ENCODE peak calls at places on chromosomes 11 and 22, in ten cellular contexts. One of them, this sample, is unnamed.

GRCh38 chr22:46056169-46057041 is 79.4 kb upstream of the WNT7B start:
- DNase-seq in NCI-H1105: no peak
- DNase-seq in progenitor cell of endocrine pancreas: no peak
- DNase-seq in activated CD8-positive, alpha-beta memory T cell treated with anti-CD3 and anti-CD28 coated beads for 1 hour: no peak
- DNase-seq in amniotic epithelial cell: no peak
- DNase-seq in islet precursor cell: peak; percentile 46
- DNase-seq in transverse colon: peak; percentile 14
- DNase-seq in tibial nerve: no peak
- DNase-seq in NAMALWA: no peak
- DNase-seq in Calu3: no peak
- DNase-seq in this sample: no peak

GRCh38 chr11:117332843-117333242 is 5.2 kb downstream of the CEP164 start:
- DNase-seq in NCI-H1105: no peak
- DNase-seq in progenitor cell of endocrine pancreas: no peak
- DNase-seq in activated CD8-positive, alpha-beta memory T cell treated with anti-CD3 and anti-CD28 coated beads for 1 hour: no peak
- DNase-seq in amniotic epithelial cell: no peak
- DNase-seq in islet precursor cell: no peak
- DNase-seq in transverse colon: no peak
- DNase-seq in tibial nerve: no peak
- DNase-seq in NAMALWA: no peak
- DNase-seq in Calu3: no peak
- DNase-seq in this sample: no peak

GRCh38 chr22:39710380-39711117 is 140.0 kb downstream of the CACNA1I start:
- DNase-seq in NCI-H1105: no peak
- DNase-seq in progenitor cell of endocrine pancreas: no peak
- DNase-seq in activated CD8-positive, alpha-beta memory T cell treated with anti-CD3 and anti-CD28 coated beads for 1 hour: no peak
- DNase-seq in amniotic epithelial cell: no peak
- DNase-seq in islet precursor cell: no peak
- DNase-seq in transverse colon: no peak
- DNase-seq in tibial nerve: peak; percentile 35
- DNase-seq in NAMALWA: no peak
- DNase-seq in Calu3: no peak
- DNase-seq in this sample: no peak

GRCh38 chr11:126816655-126817054 is 183.9 kb downstream of the KIRREL3 start:
- DNase-seq in NCI-H1105: no peak
- DNase-seq in progenitor cell of endocrine pancreas: no peak
- DNase-seq in activated CD8-positive, alpha-beta memory T cell treated with anti-CD3 and anti-CD28 coated beads for 1 hour: no peak
- DNase-seq in amniotic epithelial cell: no peak
- DNase-seq in islet precursor cell: no peak
- DNase-seq in transverse colon: no peak
- DNase-seq in tibial nerve: no peak
- DNase-seq in NAMALWA: no peak
- DNase-seq in Calu3: peak; percentile 58
- DNase-seq in this sample: peak; percentile 23

GRCh38 chr22:29055192-29055830 is 6.3 kb downstream of the C22orf31 start:
- DNase-seq in NCI-H1105: no peak
- DNase-seq in progenitor cell of endocrine pancreas: no peak
- DNase-seq in activated CD8-positive, alpha-beta memory T cell treated with anti-CD3 and anti-CD28 coated beads for 1 hour: no peak
- DNase-seq in amniotic epithelial cell: no peak
- DNase-seq in islet precursor cell: no peak
- DNase-seq in transverse colon: no peak
- DNase-seq in tibial nerve: no peak
- DNase-seq in NAMALWA: peak; percentile 58
- DNase-seq in Calu3: no peak
- DNase-seq in this sample: no peak

GRCh38 chr11:132234878-132235277 is 864.5 kb downstream of the NTM start:
- DNase-seq in NCI-H1105: no peak
- DNase-seq in progenitor cell of endocrine pancreas: no peak
- DNase-seq in activated CD8-positive, alpha-beta memory T cell treated with anti-CD3 and anti-CD28 coated beads for 1 hour: no peak
- DNase-seq in amniotic epithelial cell: no peak
- DNase-seq in islet precursor cell: no peak
- DNase-seq in transverse colon: no peak
- DNase-seq in tibial nerve: no peak
- DNase-seq in NAMALWA: no peak
- DNase-seq in Calu3: no peak
- DNase-seq in this sample: no peak

GRCh38 chr11:92453055-92453454 is 228.4 kb downstream of the FAT3 start:
- DNase-seq in NCI-H1105: no peak
- DNase-seq in progenitor cell of endocrine pancreas: no peak
- DNase-seq in activated CD8-positive, alpha-beta memory T cell treated with anti-CD3 and anti-CD28 coated beads for 1 hour: no peak
- DNase-seq in amniotic epithelial cell: peak; percentile 55
- DNase-seq in islet precursor cell: no peak
- DNase-seq in transverse colon: no peak
- DNase-seq in tibial nerve: no peak
- DNase-seq in NAMALWA: no peak
- DNase-seq in Calu3: no peak
- DNase-seq in this sample: no peak

GRCh38 chr11:130031945-130032344 is 29.3 kb upstream of the PRDM10 start:
- DNase-seq in NCI-H1105: no peak
- DNase-seq in progenitor cell of endocrine pancreas: no peak
- DNase-seq in activated CD8-positive, alpha-beta memory T cell treated with anti-CD3 and anti-CD28 coated beads for 1 hour: no peak
- DNase-seq in amniotic epithelial cell: no peak
- DNase-seq in islet precursor cell: no peak
- DNase-seq in transverse colon: no peak
- DNase-seq in tibial nerve: no peak
- DNase-seq in NAMALWA: no peak
- DNase-seq in Calu3: no peak
- DNase-seq in this sample: no peak

GRCh38 chr22:47130883-47131610 is 368.6 kb downstream of the TBC1D22A start:
- DNase-seq in NCI-H1105: no peak
- DNase-seq in progenitor cell of endocrine pancreas: no peak
- DNase-seq in activated CD8-positive, alpha-beta memory T cell treated with anti-CD3 and anti-CD28 coated beads for 1 hour: no peak
- DNase-seq in amniotic epithelial cell: no peak
- DNase-seq in islet precursor cell: no peak
- DNase-seq in transverse colon: no peak
- DNase-seq in tibial nerve: no peak
- DNase-seq in NAMALWA: no peak
- DNase-seq in Calu3: no peak
- DNase-seq in this sample: peak; percentile 81

GRCh38 chr11:90594658-90595057 is 371.8 kb upstream of the CHORDC1 start:
- DNase-seq in NCI-H1105: no peak
- DNase-seq in progenitor cell of endocrine pancreas: no peak
- DNase-seq in activated CD8-positive, alpha-beta memory T cell treated with anti-CD3 and anti-CD28 coated beads for 1 hour: no peak
- DNase-seq in amniotic epithelial cell: no peak
- DNase-seq in islet precursor cell: no peak
- DNase-seq in transverse colon: no peak
- DNase-seq in tibial nerve: no peak
- DNase-seq in NAMALWA: peak; percentile 14
- DNase-seq in Calu3: peak; percentile 12
- DNase-seq in this sample: no peak

GRCh38 chr11:76897233-76897632 is 36.5 kb downstream of the ACER3 start:
- DNase-seq in NCI-H1105: no peak
- DNase-seq in progenitor cell of endocrine pancreas: no peak
- DNase-seq in activated CD8-positive, alpha-beta memory T cell treated with anti-CD3 and anti-CD28 coated beads for 1 hour: no peak
- DNase-seq in amniotic epithelial cell: no peak
- DNase-seq in islet precursor cell: no peak
- DNase-seq in transverse colon: no peak
- DNase-seq in tibial nerve: no peak
- DNase-seq in NAMALWA: no peak
- DNase-seq in Calu3: no peak
- DNase-seq in this sample: no peak

GRCh38 chr22:45768490-45768889 is 96.9 kb downstream of the ATXN10 start:
- DNase-seq in NCI-H1105: no peak
- DNase-seq in progenitor cell of endocrine pancreas: no peak
- DNase-seq in activated CD8-positive, alpha-beta memory T cell treated with anti-CD3 and anti-CD28 coated beads for 1 hour: no peak
- DNase-seq in amniotic epithelial cell: no peak
- DNase-seq in islet precursor cell: no peak
- DNase-seq in transverse colon: no peak
- DNase-seq in tibial nerve: no peak
- DNase-seq in NAMALWA: no peak
- DNase-seq in Calu3: no peak
- DNase-seq in this sample: no peak

GRCh38 chr22:36258750-36259619 is 6.1 kb downstream of the APOL1 start:
- DNase-seq in NCI-H1105: no peak
- DNase-seq in progenitor cell of endocrine pancreas: no peak
- DNase-seq in activated CD8-positive, alpha-beta memory T cell treated with anti-CD3 and anti-CD28 coated beads for 1 hour: no peak
- DNase-seq in amniotic epithelial cell: peak; percentile 76
- DNase-seq in islet precursor cell: peak; percentile 78
- DNase-seq in transverse colon: peak; percentile 47
- DNase-seq in tibial nerve: no peak
- DNase-seq in NAMALWA: peak; percentile 15
- DNase-seq in Calu3: no peak
- DNase-seq in this sample: peak; percentile 16

GRCh38 chr22:31084811-31085492 is 3.8 kb downstream of the SMTN start:
- DNase-seq in NCI-H1105: peak; percentile 43
- DNase-seq in progenitor cell of endocrine pancreas: peak; percentile 79
- DNase-seq in activated CD8-positive, alpha-beta memory T cell treated with anti-CD3 and anti-CD28 coated beads for 1 hour: peak; percentile 82
- DNase-seq in amniotic epithelial cell: peak; percentile 70
- DNase-seq in islet precursor cell: peak; percentile 82
- DNase-seq in transverse colon: peak; percentile 90
- DNase-seq in tibial nerve: peak; percentile 84
- DNase-seq in NAMALWA: peak; percentile 86
- DNase-seq in Calu3: peak; percentile 79
- DNase-seq in this sample: peak; percentile 92

GRCh38 chr11:4454031-4454430 is 4.9 kb downstream of the OR52K2 start:
- DNase-seq in NCI-H1105: no peak
- DNase-seq in progenitor cell of endocrine pancreas: no peak
- DNase-seq in activated CD8-positive, alpha-beta memory T cell treated with anti-CD3 and anti-CD28 coated beads for 1 hour: no peak
- DNase-seq in amniotic epithelial cell: no peak
- DNase-seq in islet precursor cell: no peak
- DNase-seq in transverse colon: no peak
- DNase-seq in tibial nerve: no peak
- DNase-seq in NAMALWA: no peak
- DNase-seq in Calu3: no peak
- DNase-seq in this sample: peak; percentile 20

GRCh38 chr22:48173061-48173849 is 1410.8 kb downstream of the TBC1D22A start:
- DNase-seq in NCI-H1105: no peak
- DNase-seq in progenitor cell of endocrine pancreas: no peak
- DNase-seq in activated CD8-positive, alpha-beta memory T cell treated with anti-CD3 and anti-CD28 coated beads for 1 hour: no peak
- DNase-seq in amniotic epithelial cell: no peak
- DNase-seq in islet precursor cell: peak; percentile 12
- DNase-seq in transverse colon: no peak
- DNase-seq in tibial nerve: no peak
- DNase-seq in NAMALWA: no peak
- DNase-seq in Calu3: no peak
- DNase-seq in this sample: no peak

GRCh38 chr11:114257621-114258558 is 38.3 kb upstream of the NNMT start:
- DNase-seq in NCI-H1105: no peak
- DNase-seq in progenitor cell of endocrine pancreas: peak; percentile 27
- DNase-seq in activated CD8-positive, alpha-beta memory T cell treated with anti-CD3 and anti-CD28 coated beads for 1 hour: no peak
- DNase-seq in amniotic epithelial cell: peak; percentile 84
- DNase-seq in islet precursor cell: peak; percentile 80
- DNase-seq in transverse colon: no peak
- DNase-seq in tibial nerve: peak; percentile 66
- DNase-seq in NAMALWA: no peak
- DNase-seq in Calu3: no peak
- DNase-seq in this sample: peak; percentile 30

GRCh38 chr22:49827853-49828598 is at the start of gene BRD1:
- DNase-seq in NCI-H1105: peak; percentile 36
- DNase-seq in progenitor cell of endocrine pancreas: no peak
- DNase-seq in activated CD8-positive, alpha-beta memory T cell treated with anti-CD3 and anti-CD28 coated beads for 1 hour: peak; percentile 44
- DNase-seq in amniotic epithelial cell: peak; percentile 56
- DNase-seq in islet precursor cell: no peak
- DNase-seq in transverse colon: peak; percentile 71
- DNase-seq in tibial nerve: no peak
- DNase-seq in NAMALWA: peak; percentile 66
- DNase-seq in Calu3: peak; percentile 65
- DNase-seq in this sample: peak; percentile 78

GRCh38 chr11:130762342-130763037 is 153.8 kb downstream of the SNX19 start:
- DNase-seq in NCI-H1105: no peak
- DNase-seq in progenitor cell of endocrine pancreas: no peak
- DNase-seq in activated CD8-positive, alpha-beta memory T cell treated with anti-CD3 and anti-CD28 coated beads for 1 hour: no peak
- DNase-seq in amniotic epithelial cell: no peak
- DNase-seq in islet precursor cell: no peak
- DNase-seq in transverse colon: no peak
- DNase-seq in tibial nerve: no peak
- DNase-seq in NAMALWA: no peak
- DNase-seq in Calu3: no peak
- DNase-seq in this sample: no peak

GRCh38 chr11:94028436-94028835 is 7.3 kb downstream of the HEPHL1 start:
- DNase-seq in NCI-H1105: no peak
- DNase-seq in progenitor cell of endocrine pancreas: no peak
- DNase-seq in activated CD8-positive, alpha-beta memory T cell treated with anti-CD3 and anti-CD28 coated beads for 1 hour: no peak
- DNase-seq in amniotic epithelial cell: peak; percentile 67
- DNase-seq in islet precursor cell: no peak
- DNase-seq in transverse colon: no peak
- DNase-seq in tibial nerve: no peak
- DNase-seq in NAMALWA: no peak
- DNase-seq in Calu3: peak; percentile 41
- DNase-seq in this sample: no peak

GRCh38 chr11:128886401-128887119 is 4.6 kb upstream of the KCNJ5 start:
- DNase-seq in NCI-H1105: peak; percentile 45
- DNase-seq in progenitor cell of endocrine pancreas: no peak
- DNase-seq in activated CD8-positive, alpha-beta memory T cell treated with anti-CD3 and anti-CD28 coated beads for 1 hour: no peak
- DNase-seq in amniotic epithelial cell: no peak
- DNase-seq in islet precursor cell: peak; percentile 77
- DNase-seq in transverse colon: peak; percentile 27
- DNase-seq in tibial nerve: no peak
- DNase-seq in NAMALWA: peak; percentile 38
- DNase-seq in Calu3: peak; percentile 51
- DNase-seq in this sample: peak; percentile 66

This sample was measured in NB4.